ENCODE peak calls at places on chromosome 1, in six cellular contexts. V, G, R, C, J and L are unnamed samples.

GRCh38 chr1:90193116-90193515 is 198.2 kb downstream of the ZNF326 start:
- DNase-seq in C (no peak), G (no peak), J (no peak), V (no peak), R (no peak), L (no peak)

GRCh38 chr1:182339684-182340083 is 51.9 kb downstream of the GLUL start:
- DNase-seq in G (no peak), C (no peak), J (no peak), V (no peak), R (no peak), L (no peak)

GRCh38 chr1:174692313-174692712 is 244.5 kb downstream of the GPR52 start:
- DNase-seq in C (peak; percentile 9), G (no peak), J (peak; percentile 68), V (no peak), R (no peak), L (peak; percentile 11)

GRCh38 chr1:70486676-70487470 is 75.8 kb downstream of the CTH start:
- DNase-seq in J (peak; percentile 92), C (no peak), G (no peak), V (no peak), R (no peak), L (peak; percentile 52)

GRCh38 chr1:114715952-114716303 is 643 bp downstream of the NRAS start:
- DNase-seq in G (no peak), C (no peak), R (no peak), J (no peak), V (no peak), L (no peak)

GRCh38 chr1:224583774-224584173 is 32.3 kb upstream of the CNIH3 start:
- DNase-seq in G (no peak), C (no peak), R (no peak), J (no peak), V (no peak), L (no peak)

GRCh38 chr1:72439036-72439435 is 156.7 kb upstream of the NEGR1 start:
- DNase-seq in R (no peak), G (no peak), J (peak; percentile 56), C (no peak), V (no peak), L (no peak)

GRCh38 chr1:178684542-178685000 is 40.5 kb upstream of the RALGPS2 start:
- DNase-seq in C (peak; percentile 53), R (peak; percentile 21), V (no peak), G (no peak), J (peak; percentile 96), L (peak; percentile 24)

GRCh38 chr1:182795563-182796228 is 6.1 kb downstream of the NPL start:
- DNase-seq in R (no peak), G (no peak), J (no peak), V (no peak), C (peak; percentile 68), L (no peak)

GRCh38 chr1:61754545-61754944 is 12.3 kb downstream of the PATJ start:
- DNase-seq in C (no peak), J (no peak), V (no peak), R (no peak), G (no peak), L (no peak)

GRCh38 chr1:229380514-229381160 is 37.8 kb upstream of the CCSAP start:
- DNase-seq in J (no peak), C (no peak), V (no peak), G (no peak), R (no peak), L (no peak)

GRCh38 chr1:4650981-4651380 is 3.4 kb upstream of the AJAP1 start:
- DNase-seq in J (no peak), C (no peak), V (no peak), G (no peak), R (no peak), L (no peak)

GRCh38 chr1:231278100-231278790 is 37.2 kb downstream of the GNPAT start:
- DNase-seq in V (no peak), R (peak; percentile 95), J (no peak), C (no peak), G (no peak), L (no peak)

GRCh38 chr1:103788377-103788776 is 38.7 kb downstream of the AMY1C start:
- DNase-seq in J (no peak), G (no peak), V (no peak), R (no peak), C (peak; percentile 2), L (no peak)

GRCh38 chr1:3409737-3410434 is 44.6 kb upstream of the ARHGEF16 start:
- DNase-seq in C (peak; percentile 66), G (no peak), J (peak; percentile 23), V (peak; percentile 39), R (no peak), L (peak; percentile 59)

GRCh38 chr1:241485554-241485992 is 34.0 kb downstream of the FH start:
- DNase-seq in V (no peak), R (no peak), C (peak; percentile 37), J (peak; percentile 16), G (peak; percentile 5), L (peak; percentile 9)

GRCh38 chr1:30189818-30190480 is 533.4 kb downstream of the MATN1 start:
- DNase-seq in C (no peak), G (no peak), J (no peak), V (no peak), R (no peak), L (no peak)

GRCh38 chr1:56797079-56797685 is 22.0 kb downstream of the FYB2 start:
- DNase-seq in J (no peak), C (no peak), V (no peak), R (peak; percentile 70), G (no peak), L (no peak)

GRCh38 chr1:27436204-27437159 is 44.1 kb downstream of the GPR3 start:
- DNase-seq in C (peak; percentile 67), R (no peak), V (no peak), J (peak; percentile 60), G (no peak), L (peak; percentile 27)

GRCh38 chr1:45569571-45569961 is 14.3 kb upstream of the NASP start:
- DNase-seq in R (no peak), J (no peak), C (no peak), G (no peak), V (no peak), L (no peak)

GRCh38 chr1:145982010-145982723 is 14.2 kb downstream of the TXNIP start:
- DNase-seq in C (no peak), G (no peak), R (peak; percentile 67), J (no peak), V (no peak), L (no peak)

GRCh38 chr1:95126366-95126765 is 9.2 kb downstream of the TLCD4 start:
- DNase-seq in G (no peak), R (no peak), J (no peak), V (no peak), C (no peak), L (no peak)

GRCh38 chr1:37040773-37041172 is 6.5 kb upstream of the GRIK3 start:
- DNase-seq in C (no peak), G (no peak), J (no peak), R (no peak), V (no peak), L (no peak)

GRCh38 chr1:111497592-111497991 is 5.8 kb downstream of the ADORA3 start:
- DNase-seq in R (no peak), C (no peak), J (no peak), G (no peak), V (no peak), L (no peak)

DNA sequence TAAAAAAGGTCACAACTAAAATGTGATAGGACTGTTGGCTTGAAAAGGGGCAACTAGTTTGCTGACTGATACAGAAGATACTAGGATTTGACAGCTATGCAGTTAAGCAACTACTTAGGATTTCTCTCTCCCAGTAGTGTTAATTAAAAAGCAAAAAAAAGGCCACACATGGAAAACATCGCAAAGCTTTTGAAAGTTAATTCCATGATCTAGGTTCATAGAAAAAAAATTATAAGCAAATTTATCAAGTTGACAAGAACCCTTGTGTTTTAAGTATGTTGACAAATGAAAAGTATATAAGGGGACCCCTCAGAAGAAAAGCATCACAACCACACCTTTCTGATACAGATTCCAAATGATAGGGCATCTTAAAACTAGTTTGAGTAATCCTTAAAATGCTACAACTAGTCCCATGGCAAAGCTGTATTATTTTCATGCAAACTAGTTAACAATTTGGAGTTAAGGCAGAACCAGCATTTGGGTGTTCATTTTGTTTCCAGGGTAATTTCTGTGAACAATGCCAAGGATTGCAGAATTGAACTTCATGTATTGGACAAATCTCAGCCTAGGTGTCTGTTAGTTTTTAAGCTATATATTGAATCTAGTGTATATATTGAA is 4.1 kb downstream of the PNRC2 start:
- DNase-seq in C (no peak), V (no peak), R (no peak), J (no peak), G (no peak), L (no peak)
- TF ChIP-seq POLR2A in C (no peak), V (no peak), R (no peak), J (no peak), G (peak; percentile 34), L (no peak)

GRCh38 chr1:43250351-43250761 is 19.4 kb upstream of the TMEM125 start:
- DNase-seq in V (no peak), R (no peak), J (no peak), G (no peak), C (no peak), L (no peak)
- TF ChIP-seq POLR2A in V (no peak), R (no peak), J (no peak), G (no peak), C (no peak), L (no peak)

GRCh38 chr1:155000475-155000724 is 2.2 kb upstream of the ZBTB7B start:
- DNase-seq in C (no peak), V (no peak), G (no peak), J (no peak), R (no peak), L (no peak)

GRCh38 chr1:154999651-155000474 is 2.7 kb upstream of the ZBTB7B start:
- DNase-seq in J (no peak), V (no peak), C (peak; percentile 50), G (no peak), R (peak; percentile 60), L (no peak)

GRCh38 chr1:155001438-155001687 is 1.2 kb upstream of the ZBTB7B start:
- DNase-seq in R (no peak), V (no peak), C (no peak), G (no peak), J (no peak), L (no peak)

GRCh38 chr1:155001688-155002474 is 721 bp upstream of the ZBTB7B start:
- DNase-seq in G (peak; percentile 98), J (peak; percentile 99), R (peak; percentile 100), C (peak; percentile 100), V (peak; percentile 100), L (peak; percentile 94)

GRCh38 chr1:155000725-155001437 is 1.7 kb upstream of the ZBTB7B start:
- DNase-seq in R (peak; percentile 97), C (peak; percentile 94), V (peak; percentile 68), G (peak; percentile 85), J (peak; percentile 77), L (peak; percentile 82)
- TF ChIP-seq POLR2A in R (peak; percentile 92), C (no peak), V (peak; percentile 86), G (peak; percentile 29), J (no peak), L (no peak)

GRCh38 chr1:92820024-92820423 is 11.8 kb upstream of the RPL5 start:
- DNase-seq in R (no peak), V (no peak), G (no peak), J (peak; percentile 50), C (no peak), L (no peak)

GRCh38 chr1:92817986-92818764 is 13.7 kb upstream of the RPL5 start:
- DNase-seq in C (peak; percentile 46), G (no peak), J (no peak), V (no peak), R (no peak), L (no peak)

GRCh38 chr1:92820551-92820950 is 11.3 kb upstream of the RPL5 start:
- DNase-seq in V (no peak), C (no peak), G (no peak), J (peak; percentile 56), R (no peak), L (no peak)

GRCh38 chr1:92817137-92817697 is 14.6 kb upstream of the RPL5 start:
- DNase-seq in V (no peak), C (no peak), J (no peak), G (no peak), R (no peak), L (no peak)

GRCh38 chr1:92816732-92817131 is 15.1 kb upstream of the RPL5 start:
- DNase-seq in J (no peak), V (no peak), C (no peak), G (no peak), R (no peak), L (no peak)
- TF ChIP-seq POLR2A in J (no peak), V (no peak), C (no peak), G (no peak), R (no peak), L (no peak)